ENCODE peak calls at places on chromosomes 7 and 10, in seven cellular contexts. One of them, this sample, is unnamed.

GRCh38 chr7:20030417-20030816 is 186.8 kb downstream of the MACC1 start:
- DNase-seq in PC-9: no peak
- DNase-seq in fibroblast of the aortic adventitia: no peak
- DNase-seq in AG04449: no peak
- DNase-seq in A549: no peak
- DNase-seq in brain microvascular endothelial cell: no peak
- DNase-seq in AG04450: no peak
- DNase-seq in this sample: no peak

GRCh38 chr7:96303686-96304443 is 18.0 kb downstream of the SLC25A13 start:
- DNase-seq in AG04450: no peak
- DNase-seq in PC-9: peak; percentile 2
- DNase-seq in AG04449: peak; percentile 79
- DNase-seq in fibroblast of the aortic adventitia: peak; percentile 37
- DNase-seq in brain microvascular endothelial cell: peak; percentile 39
- DNase-seq in A549: no peak
- DNase-seq in this sample: peak; percentile 62

GRCh38 chr10:99920901-99921300 is 88.8 kb downstream of the DNMBP start:
- DNase-seq in fibroblast of the aortic adventitia: peak; percentile 62
- DNase-seq in brain microvascular endothelial cell: peak; percentile 47
- DNase-seq in PC-9: no peak
- DNase-seq in AG04449: no peak
- DNase-seq in A549: no peak
- DNase-seq in AG04450: no peak
- DNase-seq in this sample: no peak

GRCh38 chr7:27992755-27993478 is 187.7 kb downstream of the JAZF1 start:
- DNase-seq in PC-9: no peak
- DNase-seq in fibroblast of the aortic adventitia: no peak
- DNase-seq in A549: no peak
- DNase-seq in AG04449: no peak
- DNase-seq in brain microvascular endothelial cell: no peak
- DNase-seq in AG04450: no peak
- DNase-seq in this sample: no peak

GRCh38 chr7:85091568-85091928 is 95.3 kb downstream of the SEMA3D start:
- DNase-seq in A549: no peak
- DNase-seq in PC-9: no peak
- DNase-seq in brain microvascular endothelial cell: no peak
- DNase-seq in AG04449: no peak
- DNase-seq in AG04450: no peak
- DNase-seq in fibroblast of the aortic adventitia: no peak
- DNase-seq in this sample: no peak

GRCh38 chr10:23031318-23031717 is 64.1 kb upstream of the MSRB2 start:
- DNase-seq in PC-9: no peak
- DNase-seq in AG04450: no peak
- DNase-seq in brain microvascular endothelial cell: no peak
- DNase-seq in A549: no peak
- DNase-seq in fibroblast of the aortic adventitia: no peak
- DNase-seq in AG04449: no peak
- DNase-seq in this sample: no peak

GRCh38 chr10:94108200-94108599 is 114.5 kb downstream of the PLCE1 start:
- DNase-seq in brain microvascular endothelial cell: peak; percentile 92
- DNase-seq in AG04450: peak; percentile 66
- DNase-seq in fibroblast of the aortic adventitia: peak; percentile 63
- DNase-seq in PC-9: no peak
- DNase-seq in AG04449: peak; percentile 80
- DNase-seq in A549: peak; percentile 35
- DNase-seq in this sample: no peak

GRCh38 chr10:25049966-25050365 is 33.6 kb downstream of the THNSL1 start:
- DNase-seq in fibroblast of the aortic adventitia: peak; percentile 47
- DNase-seq in brain microvascular endothelial cell: no peak
- DNase-seq in A549: no peak
- DNase-seq in PC-9: no peak
- DNase-seq in AG04450: no peak
- DNase-seq in AG04449: no peak
- DNase-seq in this sample: no peak

GRCh38 chr7:5525271-5526189 is 101.9 kb upstream of the TNRC18 start:
- DNase-seq in A549: peak; percentile 74
- DNase-seq in PC-9: peak; percentile 53
- DNase-seq in brain microvascular endothelial cell: no peak
- DNase-seq in AG04450: no peak
- DNase-seq in AG04449: no peak
- DNase-seq in fibroblast of the aortic adventitia: peak; percentile 58
- DNase-seq in this sample: no peak

GRCh38 chr10:91017202-91017601 is 96.3 kb upstream of the ANKRD1 start:
- DNase-seq in AG04449: no peak
- DNase-seq in AG04450: no peak
- DNase-seq in A549: no peak
- DNase-seq in PC-9: no peak
- DNase-seq in brain microvascular endothelial cell: no peak
- DNase-seq in fibroblast of the aortic adventitia: no peak
- DNase-seq in this sample: no peak

GRCh38 chr10:35046074-35046473 is 44.1 kb downstream of the CUL2 start:
- DNase-seq in A549: no peak
- DNase-seq in AG04449: no peak
- DNase-seq in brain microvascular endothelial cell: no peak
- DNase-seq in PC-9: no peak
- DNase-seq in AG04450: no peak
- DNase-seq in fibroblast of the aortic adventitia: no peak
- DNase-seq in this sample: no peak

GRCh38 chr10:97445357-97445721 is 467 bp downstream of the EXOSC1 start:
- DNase-seq in AG04450: no peak
- DNase-seq in A549: no peak
- DNase-seq in PC-9: no peak
- DNase-seq in AG04449: no peak
- DNase-seq in brain microvascular endothelial cell: no peak
- DNase-seq in fibroblast of the aortic adventitia: no peak
- DNase-seq in this sample: no peak

GRCh38 chr10:21169271-21169670 is 272.2 kb upstream of the NEBL start:
- DNase-seq in A549: no peak
- DNase-seq in brain microvascular endothelial cell: no peak
- DNase-seq in PC-9: no peak
- DNase-seq in AG04450: no peak
- DNase-seq in AG04449: no peak
- DNase-seq in fibroblast of the aortic adventitia: no peak
- DNase-seq in this sample: no peak

GRCh38 chr7:35817930-35818329 is 17.1 kb downstream of the SEPTIN7 start:
- DNase-seq in AG04450: no peak
- DNase-seq in AG04449: no peak
- DNase-seq in fibroblast of the aortic adventitia: no peak
- DNase-seq in A549: no peak
- DNase-seq in PC-9: no peak
- DNase-seq in brain microvascular endothelial cell: no peak
- DNase-seq in this sample: no peak

GRCh38 chr7:45524373-45524913 is 49.7 kb upstream of the ADCY1 start:
- DNase-seq in fibroblast of the aortic adventitia: no peak
- DNase-seq in AG04450: no peak
- DNase-seq in AG04449: no peak
- DNase-seq in PC-9: no peak
- DNase-seq in brain microvascular endothelial cell: no peak
- DNase-seq in A549: no peak
- DNase-seq in this sample: no peak

GRCh38 chr10:20856484-20856883 is 40.6 kb downstream of the NEBL start:
- DNase-seq in AG04449: no peak
- DNase-seq in fibroblast of the aortic adventitia: no peak
- DNase-seq in brain microvascular endothelial cell: no peak
- DNase-seq in A549: no peak
- DNase-seq in AG04450: no peak
- DNase-seq in PC-9: no peak
- DNase-seq in this sample: no peak

GRCh38 chr7:27961255-27961654 is 219.3 kb downstream of the JAZF1 start:
- DNase-seq in A549: no peak
- DNase-seq in PC-9: peak; percentile 60
- DNase-seq in brain microvascular endothelial cell: peak; percentile 34
- DNase-seq in AG04450: no peak
- DNase-seq in AG04449: peak; percentile 12
- DNase-seq in fibroblast of the aortic adventitia: no peak
- DNase-seq in this sample: no peak

GRCh38 chr10:3750352-3750816 is 34.6 kb downstream of the KLF6 start:
- DNase-seq in fibroblast of the aortic adventitia: no peak
- DNase-seq in brain microvascular endothelial cell: no peak
- DNase-seq in AG04450: no peak
- DNase-seq in AG04449: no peak
- DNase-seq in A549: no peak
- DNase-seq in PC-9: no peak
- DNase-seq in this sample: no peak

GRCh38 chr10:58704226-58705200 is 191.8 kb downstream of the BICC1 start:
- DNase-seq in AG04449: no peak
- DNase-seq in fibroblast of the aortic adventitia: peak; percentile 86
- DNase-seq in brain microvascular endothelial cell: peak; percentile 61
- DNase-seq in A549: no peak
- DNase-seq in PC-9: no peak
- DNase-seq in AG04450: no peak
- DNase-seq in this sample: peak; percentile 75

GRCh38 chr10:113705344-113705878 is 25.7 kb downstream of the CASP7 start:
- DNase-seq in PC-9: no peak
- DNase-seq in brain microvascular endothelial cell: no peak
- DNase-seq in AG04449: no peak
- DNase-seq in A549: no peak
- DNase-seq in fibroblast of the aortic adventitia: no peak
- DNase-seq in AG04450: no peak
- DNase-seq in this sample: no peak

GRCh38 chr10:76779163-76779820 is 858.3 kb downstream of the KCNMA1 start:
- DNase-seq in fibroblast of the aortic adventitia: peak; percentile 50
- DNase-seq in AG04450: no peak
- DNase-seq in AG04449: peak; percentile 33
- DNase-seq in PC-9: no peak
- DNase-seq in brain microvascular endothelial cell: peak; percentile 66
- DNase-seq in A549: no peak
- DNase-seq in this sample: peak; percentile 29

GRCh38 chr10:78171633-78172032 is 138.0 kb downstream of the RPS24 start:
- DNase-seq in PC-9: no peak
- DNase-seq in fibroblast of the aortic adventitia: no peak
- DNase-seq in AG04449: no peak
- DNase-seq in A549: no peak
- DNase-seq in brain microvascular endothelial cell: no peak
- DNase-seq in AG04450: no peak
- DNase-seq in this sample: no peak

GRCh38 chr10:103775786-103776185 is 79.6 kb downstream of the SH3PXD2A start:
- DNase-seq in AG04450: no peak
- DNase-seq in fibroblast of the aortic adventitia: no peak
- DNase-seq in brain microvascular endothelial cell: no peak
- DNase-seq in A549: no peak
- DNase-seq in AG04449: no peak
- DNase-seq in PC-9: no peak
- DNase-seq in this sample: no peak

GRCh38 chr7:39413866-39414668 is 152.1 kb upstream of the YAE1 start:
- DNase-seq in brain microvascular endothelial cell: peak; percentile 26
- DNase-seq in A549: peak; percentile 49
- DNase-seq in PC-9: no peak
- DNase-seq in fibroblast of the aortic adventitia: peak; percentile 11
- DNase-seq in AG04449: no peak
- DNase-seq in AG04450: no peak
- DNase-seq in this sample: no peak
- TF ChIP-seq CTCF in brain microvascular endothelial cell: peak; percentile 28
- TF ChIP-seq CTCF in A549: no peak
- TF ChIP-seq CTCF in PC-9: no peak
- TF ChIP-seq CTCF in fibroblast of the aortic adventitia: peak; percentile 11
- TF ChIP-seq CTCF in AG04449: no peak
- TF ChIP-seq CTCF in AG04450: no peak
- TF ChIP-seq CTCF in this sample: no peak

GRCh38 chr7:22357311-22358175 is 589 bp upstream of the RAPGEF5 start:
- DNase-seq in brain microvascular endothelial cell: no peak
- DNase-seq in AG04450: no peak
- DNase-seq in A549: peak; percentile 35
- DNase-seq in fibroblast of the aortic adventitia: peak; percentile 52
- DNase-seq in PC-9: no peak
- DNase-seq in AG04449: no peak
- DNase-seq in this sample: no peak
- H3K4me3 ChIP-seq in brain microvascular endothelial cell: peak overlapping the region; percentile 20
- H3K4me3 ChIP-seq in AG04450: peak overlapping the region; percentile 31
- H3K4me3 ChIP-seq in A549: peak overlapping the region; percentile 52
- H3K4me3 ChIP-seq in fibroblast of the aortic adventitia: peak overlapping the region; percentile 46
- H3K4me3 ChIP-seq in PC-9: peak overlapping the region; percentile 83
- H3K4me3 ChIP-seq in AG04449: no peak overlapping the region
- H3K4me3 ChIP-seq in this sample: peak overlapping the region; percentile 39

DNA sequence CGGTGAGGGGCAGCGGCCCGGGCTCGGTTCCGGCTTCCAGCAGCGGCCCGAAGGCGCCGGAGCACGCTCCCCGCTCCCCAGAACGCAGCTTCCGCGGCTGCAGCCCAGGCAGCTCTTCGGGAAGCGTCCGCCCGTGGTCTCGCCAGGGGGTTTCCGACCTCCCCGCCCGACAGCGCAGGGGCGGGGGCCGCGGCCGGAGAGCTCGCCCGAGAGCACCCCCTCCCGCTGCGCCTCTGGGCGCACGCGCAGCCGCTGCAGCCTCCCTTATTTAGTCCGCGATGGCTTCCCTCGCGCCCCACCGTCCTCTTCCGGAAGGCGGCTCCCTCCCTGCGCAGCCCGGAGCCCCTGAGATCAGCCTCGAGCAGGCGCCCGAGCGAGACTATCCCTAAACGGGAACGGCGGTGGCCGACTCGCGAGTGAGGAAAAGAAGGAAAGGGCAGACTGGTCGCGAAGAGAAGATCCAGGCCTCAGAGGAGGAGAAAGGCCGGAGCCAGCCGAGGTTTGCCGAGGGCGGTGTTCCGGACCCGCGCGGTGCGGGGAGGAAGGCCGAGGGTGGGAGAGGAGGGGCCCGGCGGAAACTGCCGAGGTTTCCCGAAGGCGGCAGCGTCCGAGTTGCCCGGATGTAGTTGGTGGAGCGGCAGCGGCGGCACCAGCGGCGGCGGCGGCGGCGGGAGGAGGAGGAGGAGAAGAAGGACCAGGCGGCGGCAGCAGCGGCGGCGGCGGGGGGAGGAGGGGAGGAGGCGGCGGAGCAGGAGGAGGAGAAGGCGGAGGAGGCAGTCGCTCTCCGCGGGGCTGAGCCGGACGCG is at the start of gene WAC:
- DNase-seq in fibroblast of the aortic adventitia: peak; percentile 92
- DNase-seq in brain microvascular endothelial cell: peak; percentile 90
- DNase-seq in AG04450: peak; percentile 82
- DNase-seq in AG04449: peak; percentile 59
- DNase-seq in A549: peak; percentile 93
- DNase-seq in PC-9: peak; percentile 96
- DNase-seq in this sample: peak; percentile 69
- TF ChIP-seq CTCF in fibroblast of the aortic adventitia: no peak
- TF ChIP-seq CTCF in brain microvascular endothelial cell: peak; percentile 26
- TF ChIP-seq CTCF in AG04450: no peak
- TF ChIP-seq CTCF in AG04449: no peak
- TF ChIP-seq CTCF in A549: no peak
- TF ChIP-seq CTCF in PC-9: no peak
- TF ChIP-seq CTCF in this sample: no peak

DNA sequence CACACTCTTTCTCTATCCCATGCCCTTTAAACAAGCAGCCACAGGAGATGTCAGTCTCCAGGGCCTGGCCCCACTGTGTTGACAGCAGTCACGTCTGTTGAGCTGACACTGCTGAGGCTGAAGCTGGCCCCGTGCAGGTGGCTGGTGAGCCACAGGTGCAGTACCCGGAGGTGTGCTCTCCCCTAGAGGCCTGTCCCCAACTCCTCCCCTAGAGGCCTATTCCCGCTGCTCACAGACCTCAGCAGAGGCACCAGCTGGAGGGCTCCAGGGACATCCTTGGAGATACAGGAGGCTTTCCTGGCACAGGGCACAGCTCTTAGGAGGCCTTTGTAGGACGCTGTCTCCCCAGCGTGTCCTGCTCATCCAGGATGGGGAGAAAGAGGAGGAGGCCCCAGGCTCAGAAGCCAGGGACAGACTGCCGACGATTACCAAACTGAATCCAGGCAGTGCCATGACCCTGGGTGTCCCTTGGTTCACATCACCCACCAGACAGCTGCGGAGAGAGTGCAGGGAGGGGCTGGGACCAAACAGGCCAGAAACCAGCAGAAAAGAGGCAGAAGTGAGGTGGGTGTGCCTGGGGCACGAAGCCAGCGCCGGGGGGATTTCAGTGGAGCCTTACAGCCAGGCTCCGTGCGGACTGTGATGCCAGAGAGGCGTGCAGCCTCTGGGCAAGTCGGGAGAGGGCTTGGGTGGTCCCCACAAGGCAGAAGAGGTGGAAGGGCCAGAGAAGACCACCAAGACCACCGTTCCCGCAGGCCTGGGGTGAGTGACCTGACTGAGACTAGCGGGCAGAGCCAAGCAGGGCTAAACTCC is 18.5 kb upstream of the TTYH3 start:
- DNase-seq in AG04449: no peak
- DNase-seq in brain microvascular endothelial cell: no peak
- DNase-seq in PC-9: no peak
- DNase-seq in fibroblast of the aortic adventitia: no peak
- DNase-seq in AG04450: no peak
- DNase-seq in A549: no peak
- DNase-seq in this sample: no peak
- H3K4me3 ChIP-seq in AG04449: no peak overlapping the region
- H3K4me3 ChIP-seq in brain microvascular endothelial cell: no peak overlapping the region
- H3K4me3 ChIP-seq in PC-9: no peak overlapping the region
- H3K4me3 ChIP-seq in fibroblast of the aortic adventitia: no peak overlapping the region
- H3K4me3 ChIP-seq in AG04450: no peak overlapping the region
- H3K4me3 ChIP-seq in A549: no peak overlapping the region
- H3K4me3 ChIP-seq in this sample: no peak overlapping the region